ENCODE peak calls at places on chromosomes 13 and 19, in five cellular contexts. D is CD4-positive, alpha-beta T cell; U is adrenal gland; L is Panc1; N is progenitor cell of endocrine pancreas. C is an unnamed sample.

GRCh38 chr13:98272549-98272948 is 95.5 kb upstream of the RNF113B start:
- DNase-seq in D (no peak), U (no peak), L (no peak), N (no peak), C (no peak)

GRCh38 chr19:11361771-11362731 is 6.8 kb downstream of the PLPPR2 start:
- DNase-seq in D (no peak), U (no peak), L (no peak), N (no peak), C (no peak)

GRCh38 chr13:75258159-75258782 is 223.7 kb downstream of the TBC1D4 start:
- DNase-seq in D (no peak), U (no peak), L (peak; percentile 12), N (no peak), C (no peak)

GRCh38 chr19:15251010-15251748 is 18.9 kb upstream of the EPHX3 start:
- DNase-seq in D (no peak), U (peak; percentile 69), L (no peak), N (no peak), C (no peak)

GRCh38 chr19:29293736-29294342 is 80.9 kb upstream of the UQCRFS1 start:
- DNase-seq in D (no peak), U (no peak), L (no peak), N (no peak), C (no peak)

GRCh38 chr13:109155301-109155761 is 525.9 kb downstream of the MYO16 start:
- DNase-seq in D (no peak), U (no peak), L (no peak), N (no peak), C (no peak)

GRCh38 chr13:42283574-42283973 is 11.6 kb downstream of the AKAP11 start:
- DNase-seq in D (no peak), U (no peak), L (no peak), N (no peak), C (no peak)

GRCh38 chr13:34361528-34361927 is 543.6 kb downstream of the RFC3 start:
- DNase-seq in D (no peak), U (no peak), L (no peak), N (no peak), C (no peak)

GRCh38 chr13:30526612-30527217 is 61.0 kb upstream of the HMGB1 start:
- DNase-seq in D (no peak), U (no peak), L (no peak), N (no peak), C (no peak)

GRCh38 chr19:49524812-49525455 is 2.9 kb upstream of the RCN3 start:
- DNase-seq in D (no peak), U (no peak), L (no peak), N (no peak), C (no peak)

DNA sequence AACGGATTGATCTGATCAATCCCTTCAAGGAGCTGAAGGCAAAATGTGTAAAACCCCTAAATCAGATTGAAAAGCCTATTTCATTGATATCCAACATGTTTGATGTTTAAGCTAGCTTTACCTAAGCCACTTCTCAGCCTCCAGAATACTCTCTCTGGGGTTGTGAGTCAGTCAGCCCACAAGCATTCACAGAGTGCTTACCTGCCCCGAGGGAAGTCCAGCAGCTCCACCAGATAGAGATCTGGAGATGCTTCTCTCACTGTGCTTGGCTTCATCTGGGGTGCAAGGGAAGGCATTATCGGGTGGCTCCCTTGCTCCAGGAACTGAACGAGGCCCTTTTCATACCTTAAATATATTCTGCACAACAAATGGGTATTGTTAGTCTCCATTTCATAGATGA is 159.7 kb downstream of the OXGR1 start:
- DNase-seq in D (no peak), U (no peak), L (no peak), N (no peak), C (no peak)
- TF ChIP-seq CTCF in D (no peak), U (no peak), L (no peak), N (no peak), C (no peak)

GRCh38 chr19:46372901-46373572 is 26.1 kb downstream of the PPP5C start:
- DNase-seq in D (no peak), U (peak; percentile 40), L (no peak), N (no peak), C (no peak)
- TF ChIP-seq CTCF in D (no peak), U (no peak), L (no peak), N (peak; percentile 40), C (no peak)

GRCh38 chr13:113001251-113002140 is 32.5 kb downstream of the MCF2L start:
- DNase-seq in D (no peak), U (no peak), L (no peak), N (peak; percentile 38), C (no peak)

GRCh38 chr13:113004126-113004525 is 35.1 kb downstream of the MCF2L start:
- DNase-seq in D (no peak), U (no peak), L (no peak), N (no peak), C (no peak)

GRCh38 chr13:113002891-113003290 is 33.9 kb downstream of the MCF2L start:
- DNase-seq in D (no peak), U (no peak), L (no peak), N (no peak), C (no peak)

GRCh38 chr13:113000575-113000974 is 31.6 kb downstream of the MCF2L start:
- DNase-seq in D (no peak), U (no peak), L (no peak), N (no peak), C (no peak)

GRCh38 chr13:113002206-113002821 is 33.3 kb downstream of the MCF2L start:
- DNase-seq in D (no peak), U (no peak), L (no peak), N (no peak), C (no peak)
- TF ChIP-seq CTCF in D (no peak), U (no peak), L (no peak), N (peak; percentile 51), C (no peak)

GRCh38 chr19:18895038-18895827 is 725 bp downstream of the CERS1 start:
- DNase-seq in D (no peak), U (peak; percentile 67), L (no peak), N (peak; percentile 65), C (no peak)
- TF ChIP-seq CTCF in D (no peak), U (no peak), L (peak; percentile 84), N (peak; percentile 64), C (no peak)